ENCODE peak calls at places on chromosomes 16 and 17, in four cellular contexts. D, V, L and Q are unnamed samples. For H3K4me1, the result is how much of the 10 kb centered on the place peaks cover.

GRCh38 chr17:21705021-21705601 is 12.8 kb downstream of the KCNJ18 start:
- DNase-seq in D (peak), V (peak), L (no peak), Q (no peak)

GRCh38 chr17:12813680-12814079 is 24.4 kb downstream of the ARHGAP44 start:
- DNase-seq in D (no peak), V (no peak), L (no peak), Q (no peak)

GRCh38 chr17:17495448-17496188 is 577 bp downstream of the RASD1 start:
- DNase-seq in D (peak), V (peak), L (peak), Q (peak)

GRCh38 chr16:1740234-1740633 is 31.1 kb downstream of the NME3 start:
- DNase-seq in D (no peak), V (no peak), L (no peak), Q (no peak)

GRCh38 chr17:48901241-48901640 is 7.0 kb upstream of the UBE2Z start:
- DNase-seq in D (no peak), V (no peak), L (no peak), Q (no peak)

GRCh38 chr16:81885976-81886586 is 107.0 kb downstream of the PLCG2 start:
- DNase-seq in D (no peak), V (no peak), L (peak), Q (peak)

GRCh38 chr16:3112058-3112880 is at the start of gene ZNF205:
- DNase-seq in D (peak), V (peak), L (peak), Q (peak)

GRCh38 chr17:81480140-81480917 is 32.3 kb downstream of the ACTG1 start:
- DNase-seq in D (no peak), V (no peak), L (no peak), Q (no peak)

GRCh38 chr16:27826081-27826892 is 237.2 kb downstream of the GSG1L start:
- DNase-seq in D (no peak), V (no peak), L (no peak), Q (no peak)

GRCh38 chr17:2250140-2251095 is 53.2 kb downstream of the SMG6 start:
- DNase-seq in D (no peak), V (no peak), L (no peak), Q (no peak)

GRCh38 chr17:8292639-8293395 is 2.4 kb downstream of the SLC25A35 start:
- DNase-seq in D (no peak), V (peak), L (no peak), Q (no peak)

GRCh38 chr17:42463976-42464400 is 5.3 kb downstream of the ATP6V0A1 start:
- DNase-seq in D (no peak), V (no peak), L (no peak), Q (no peak)

GRCh38 chr17:40922239-40922638 is 15.2 kb downstream of the KRT23 start:
- DNase-seq in D (no peak), V (no peak), L (no peak), Q (no peak)

GRCh38 chr17:39757931-39758873 is 20.5 kb downstream of the GRB7 start:
- DNase-seq in D (no peak), V (no peak), L (no peak), Q (no peak)

GRCh38 chr17:45019177-45019711 is 32.2 kb downstream of the DCAKD start:
- DNase-seq in D (peak), V (no peak), L (peak), Q (peak)

GRCh38 chr17:44794699-44795413 is 35.2 kb downstream of the GJC1 start:
- DNase-seq in D (no peak), V (no peak), L (no peak), Q (no peak)

DNA sequence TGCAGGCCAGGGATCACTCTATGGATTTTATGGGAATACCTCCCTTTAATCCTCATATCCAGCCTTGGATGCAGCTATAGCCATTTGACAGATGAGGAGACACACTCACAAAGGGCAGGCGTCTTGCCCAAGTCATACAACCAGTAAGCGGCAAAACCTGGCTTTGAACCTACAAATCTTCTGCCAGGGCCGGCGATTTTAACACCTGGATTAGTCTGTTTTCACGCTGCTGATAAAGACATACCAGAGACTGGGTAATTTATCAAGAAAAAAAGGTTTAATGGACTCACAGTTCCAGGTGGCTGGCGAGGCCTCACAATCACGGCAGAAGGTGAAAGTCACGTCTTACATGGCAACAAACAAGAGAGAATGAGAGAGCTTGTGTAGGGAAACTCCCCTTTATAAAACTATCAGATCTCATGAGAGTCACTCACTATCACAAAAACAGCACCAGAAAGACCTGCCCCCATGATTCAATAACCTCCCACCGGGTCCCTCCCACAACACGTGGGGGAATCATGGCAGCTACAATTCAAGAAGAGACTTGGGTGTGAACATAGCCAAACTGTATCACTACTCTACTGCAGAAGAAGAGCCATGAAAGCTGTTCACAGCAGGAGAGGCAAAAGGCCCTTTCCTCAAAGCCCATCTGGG is 67.5 kb downstream of the XYLT1 start:
- DNase-seq in D (no peak), V (no peak), L (no peak), Q (no peak)
- H3K4me3 ChIP-seq in D (no peak), V (no peak), L (no peak), Q (no peak)

GRCh38 chr17:78144146-78144719 is 2.0 kb upstream of the C17orf99 start:
- DNase-seq in D (peak), V (peak), L (no peak), Q (peak)

GRCh38 chr17:78143214-78144145 is 2.7 kb upstream of the C17orf99 start:
- DNase-seq in D (no peak), V (peak), L (no peak), Q (no peak)

GRCh38 chr17:78140169-78141051 is 5.8 kb upstream of the C17orf99 start:
- DNase-seq in D (peak), V (peak), L (peak), Q (peak)

GRCh38 chr17:78142113-78142861 is 3.9 kb upstream of the C17orf99 start:
- DNase-seq in D (peak), V (peak), L (no peak), Q (peak)

DNA sequence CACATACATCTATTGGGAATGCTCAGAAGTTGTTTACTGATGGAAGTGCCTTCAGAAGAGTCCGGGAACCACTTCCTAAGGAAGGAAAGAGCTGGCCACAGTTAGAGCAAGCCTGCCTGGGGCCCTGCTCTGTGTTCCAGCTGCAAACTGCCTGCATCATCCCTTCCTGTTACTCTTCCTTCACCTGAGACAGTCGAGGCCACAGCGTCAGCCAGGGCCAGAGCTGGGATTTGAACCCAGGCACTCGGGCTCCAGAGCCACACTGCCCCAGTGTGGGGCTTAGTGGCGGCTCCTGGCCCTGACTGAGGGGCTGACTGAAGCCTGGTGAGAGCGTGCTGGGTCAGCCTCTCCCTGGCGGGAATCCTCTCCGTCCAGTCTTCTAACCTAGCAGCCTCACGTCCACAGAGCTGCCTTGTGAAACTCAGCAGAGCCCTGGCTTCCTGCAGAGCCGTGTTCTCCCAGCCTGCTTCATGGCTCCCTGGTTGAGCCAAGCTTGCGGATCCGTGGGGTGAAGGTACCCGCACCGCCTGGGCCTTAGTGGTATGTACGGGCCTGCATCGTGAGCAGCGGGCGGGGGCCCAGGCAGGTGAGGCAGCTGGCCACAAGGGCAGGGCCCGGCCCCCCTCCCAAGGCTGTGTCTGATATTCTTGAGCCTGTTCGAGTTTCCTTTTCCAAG is 4.6 kb upstream of the C17orf99 start:
- DNase-seq in D (no peak), V (peak), L (no peak), Q (no peak)
- H3K4me1 ChIP-seq in D (half or more), V (under half), L (under half), Q (half or more)

DNA sequence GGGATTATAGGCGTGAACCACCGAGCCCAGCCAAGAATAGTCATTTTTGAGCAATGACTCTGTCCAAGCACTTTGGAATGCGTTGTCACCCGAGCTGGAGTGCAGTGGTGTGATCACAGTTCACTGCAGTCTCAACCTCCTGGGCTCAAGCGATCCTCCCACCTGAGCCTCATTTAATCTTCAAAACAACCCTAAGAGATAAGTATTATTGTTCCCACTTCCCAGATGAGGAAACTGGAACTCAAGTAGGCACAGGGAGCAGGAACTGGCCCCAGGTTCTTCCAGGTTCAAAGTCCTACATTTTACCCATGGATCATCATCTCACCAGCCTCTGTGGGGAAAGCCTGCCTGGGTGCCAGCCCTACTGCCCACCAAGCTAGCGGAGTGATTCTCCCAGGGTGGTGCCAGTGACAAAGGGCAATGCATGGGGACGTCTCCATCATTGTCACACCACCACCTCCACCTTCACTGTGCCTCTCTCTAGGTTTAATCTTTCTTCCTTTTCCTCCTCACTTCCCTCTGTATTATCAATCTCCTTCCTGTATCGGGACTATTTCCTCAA is 11.3 kb upstream of the RNF157 start:
- DNase-seq in D (no peak), V (no peak), L (no peak), Q (no peak)
- TF ChIP-seq CTCF in D (no peak), V (no peak), L (no peak), Q (no peak)

DNA sequence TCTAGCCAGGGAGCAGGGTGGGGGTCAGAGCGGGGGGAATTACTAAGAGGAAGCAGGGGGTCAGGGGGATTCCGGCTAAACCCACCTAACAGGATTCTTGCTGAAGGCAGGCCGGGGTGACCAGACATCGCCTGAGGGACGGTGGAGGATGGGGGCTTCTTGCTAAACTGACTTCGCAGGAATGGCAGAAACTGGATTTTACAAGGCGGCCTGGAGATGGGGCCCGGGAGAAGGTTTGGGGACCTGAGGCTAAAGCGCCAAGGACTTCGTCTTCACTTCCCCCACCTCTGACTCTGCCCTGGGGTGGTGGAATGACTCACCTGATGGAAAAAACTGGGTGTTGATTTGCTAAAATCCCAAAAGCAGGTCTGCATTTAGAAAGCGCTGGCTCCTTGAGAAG is 23.5 kb downstream of the LGALS3BP start:
- DNase-seq in D (no peak), V (peak), L (no peak), Q (no peak)
- H3K4me3 ChIP-seq in D (no peak), V (no peak), L (no peak), Q (no peak)